ENCODE peak calls at places on chromosomes 16 and 17, in four cellular contexts. L is RCC 7860; X is activated naive CD8-positive, alpha-beta T cell treated with anti-CD3 and anti-CD28 coated beads, Interleukin-2, amount 50 U/mL, for 24 hours; Y is psoas muscle. J is an unnamed sample.
A peak's percentile ranks its signal among the peaks of the same experiment; 100 is the strongest.

GRCh38 chr16:81956213-81956948 is 54.9 kb downstream of the SDR42E1 start:
- DNase-seq in L (no peak), X (no peak), Y (no peak), J (no peak)

GRCh38 chr16:1981972-1982574 is 804 bp upstream of the NOXO1 start:
- DNase-seq in L (no peak), X (no peak), Y (no peak), J (no peak)

GRCh38 chr17:76492989-76493501 is 8.2 kb downstream of the RHBDF2 start:
- DNase-seq in L (peak; percentile 71), X (peak; percentile 70), Y (peak; percentile 78), J (no peak)

GRCh38 chr17:33140413-33141099 is 148.9 kb downstream of the SPACA3 start:
- DNase-seq in L (no peak), X (no peak), Y (no peak), J (no peak)

GRCh38 chr17:31580331-31581021 is 189.0 kb downstream of the RAB11FIP4 start:
- DNase-seq in L (peak; percentile 78), X (no peak), Y (peak; percentile 69), J (no peak)

GRCh38 chr16:52090080-52090479 is 456.9 kb downstream of the TOX3 start:
- DNase-seq in L (no peak), X (no peak), Y (no peak), J (no peak)

GRCh38 chr17:36726199-36726598 is 124.8 kb downstream of the MRM1 start:
- DNase-seq in L (no peak), X (no peak), Y (no peak), J (no peak)

GRCh38 chr17:36066365-36066945 is 2.4 kb downstream of the CCL18 start:
- DNase-seq in L (no peak), X (no peak), Y (no peak), J (no peak)

GRCh38 chr17:35160354-35161201 is 13.0 kb downstream of the UNC45B start:
- DNase-seq in L (no peak), X (peak; percentile 44), Y (no peak), J (no peak)

GRCh38 chr16:27085182-27085581 is 18.5 kb downstream of the C16orf82 start:
- DNase-seq in L (no peak), X (no peak), Y (no peak), J (no peak)

GRCh38 chr17:50350733-50351132 is 4.8 kb downstream of the XYLT2 start:
- DNase-seq in L (no peak), X (no peak), Y (no peak), J (no peak)